ENCODE peak calls at places on chromosomes 7 and 10, in four cellular contexts. One of them, this sample, is unnamed.
A peak's percentile ranks its signal among the peaks of the same experiment; 100 is the strongest.

GRCh38 chr7:80622531-80622930 is 15.9 kb upstream of the CD36 start:
- DNase-seq in H1: no peak
- DNase-seq in IMR-90: peak; percentile 85
- DNase-seq in K562: no peak
- DNase-seq in this sample: no peak

GRCh38 chr10:102468683-102469082 is 17.3 kb upstream of the C10orf95 start:
- DNase-seq in IMR-90: peak; percentile 42
- DNase-seq in K562: no peak
- DNase-seq in H1: no peak
- DNase-seq in this sample: no peak

GRCh38 chr7:6530626-6531491 is 20.4 kb downstream of the GRID2IP start:
- DNase-seq in IMR-90: no peak
- DNase-seq in K562: peak; percentile 82
- DNase-seq in H1: peak; percentile 91
- DNase-seq in this sample: no peak

GRCh38 chr10:114648368-114648767 is 9.7 kb downstream of the ABLIM1 start:
- DNase-seq in K562: no peak
- DNase-seq in IMR-90: peak; percentile 94
- DNase-seq in H1: no peak
- DNase-seq in this sample: no peak

GRCh38 chr10:85611093-85611740 is 755.4 kb downstream of the GRID1 start:
- DNase-seq in K562: no peak
- DNase-seq in H1: peak; percentile 8
- DNase-seq in IMR-90: no peak
- DNase-seq in this sample: no peak

GRCh38 chr7:155820246-155820645 is 8.0 kb upstream of the SHH start:
- DNase-seq in K562: no peak
- DNase-seq in IMR-90: no peak
- DNase-seq in H1: no peak
- DNase-seq in this sample: no peak

GRCh38 chr10:64332551-64332950 is 811.4 kb downstream of the REEP3 start:
- DNase-seq in H1: no peak
- DNase-seq in K562: no peak
- DNase-seq in IMR-90: no peak
- DNase-seq in this sample: no peak

GRCh38 chr10:100934084-100934659 is 21.4 kb downstream of the SLF2 start:
- DNase-seq in K562: peak; percentile 11
- DNase-seq in H1: no peak
- DNase-seq in IMR-90: no peak
- DNase-seq in this sample: no peak

GRCh38 chr10:15504101-15504840 is 133.2 kb upstream of the FAM171A1 start:
- DNase-seq in IMR-90: no peak
- DNase-seq in K562: no peak
- DNase-seq in H1: no peak
- DNase-seq in this sample: no peak

GRCh38 chr7:93890041-93890463 is 501 bp downstream of the TFPI2 start:
- DNase-seq in IMR-90: peak; percentile 63
- DNase-seq in K562: no peak
- DNase-seq in H1: peak; percentile 74
- DNase-seq in this sample: no peak

GRCh38 chr7:28755255-28755654 is 202.9 kb downstream of the TRIL start:
- DNase-seq in IMR-90: peak; percentile 63
- DNase-seq in H1: no peak
- DNase-seq in K562: no peak
- DNase-seq in this sample: no peak

GRCh38 chr10:47370878-47371277 is 13.2 kb downstream of the ZNF488 start:
- DNase-seq in IMR-90: no peak
- DNase-seq in K562: no peak
- DNase-seq in H1: peak; percentile 20
- DNase-seq in this sample: no peak

GRCh38 chr7:5421626-5422323 is 1.9 kb downstream of the TNRC18 start:
- DNase-seq in K562: peak; percentile 24
- DNase-seq in IMR-90: peak; percentile 82
- DNase-seq in H1: no peak
- DNase-seq in this sample: no peak

GRCh38 chr7:11436317-11436716 is 395.7 kb downstream of the THSD7A start:
- DNase-seq in H1: no peak
- DNase-seq in IMR-90: peak; percentile 0
- DNase-seq in K562: no peak
- DNase-seq in this sample: no peak

GRCh38 chr10:122097935-122098334 is 109.0 kb downstream of the TACC2 start:
- DNase-seq in K562: no peak
- DNase-seq in IMR-90: no peak
- DNase-seq in H1: no peak
- DNase-seq in this sample: no peak

GRCh38 chr7:17307969-17308648 is 9.7 kb downstream of the AHR start:
- DNase-seq in K562: no peak
- DNase-seq in H1: no peak
- DNase-seq in IMR-90: no peak
- DNase-seq in this sample: no peak

GRCh38 chr7:100024020-100024619 is 8.7 kb downstream of the ZKSCAN1 start:
- DNase-seq in K562: no peak
- DNase-seq in IMR-90: no peak
- DNase-seq in H1: no peak
- DNase-seq in this sample: no peak

GRCh38 chr10:122879339-122880273 is at the start of gene FAM24B:
- DNase-seq in K562: peak; percentile 84
- DNase-seq in IMR-90: peak; percentile 98
- DNase-seq in H1: peak; percentile 52
- DNase-seq in this sample: peak; percentile 92

GRCh38 chr10:3790272-3790671 is 5.3 kb upstream of the KLF6 start:
- DNase-seq in H1: no peak
- DNase-seq in IMR-90: no peak
- DNase-seq in K562: no peak
- DNase-seq in this sample: no peak

GRCh38 chr10:3790858-3791257 is 5.8 kb upstream of the KLF6 start:
- DNase-seq in IMR-90: no peak
- DNase-seq in H1: no peak
- DNase-seq in K562: no peak
- DNase-seq in this sample: no peak

GRCh38 chr10:3791974-3792633 is 7.1 kb upstream of the KLF6 start:
- DNase-seq in K562: no peak
- DNase-seq in H1: no peak
- DNase-seq in IMR-90: peak; percentile 20
- DNase-seq in this sample: no peak

GRCh38 chr10:3792710-3793219 is 7.8 kb upstream of the KLF6 start:
- DNase-seq in H1: no peak
- DNase-seq in K562: no peak
- DNase-seq in IMR-90: no peak
- DNase-seq in this sample: no peak

DNA sequence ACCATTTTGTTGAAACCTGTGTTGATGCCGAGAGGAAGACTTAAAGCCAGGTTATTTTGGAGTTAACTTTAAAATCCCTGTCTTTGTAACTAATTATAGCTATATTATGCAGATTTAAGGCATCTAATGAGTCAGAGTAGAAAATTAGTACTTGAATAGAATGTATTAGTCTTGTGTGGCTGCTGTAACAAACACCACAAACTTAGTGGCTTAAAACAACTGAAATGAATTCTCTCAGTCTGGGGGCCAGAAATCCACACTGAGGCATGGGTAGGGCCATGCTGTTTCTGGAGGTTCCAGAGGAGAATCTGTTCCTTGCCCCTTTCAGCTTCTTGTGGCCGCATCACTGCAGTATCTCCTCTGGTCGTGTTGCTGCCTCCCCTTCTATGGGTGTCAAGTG is 8.5 kb upstream of the KLF6 start:
- DNase-seq in H1: no peak
- DNase-seq in IMR-90: no peak
- DNase-seq in K562: no peak
- DNase-seq in this sample: no peak
- TF ChIP-seq CHD1 in H1: no peak
- TF ChIP-seq CHD1 in IMR-90: no peak
- TF ChIP-seq CHD1 in K562: no peak
- TF ChIP-seq CHD1 in this sample: no peak

GRCh38 chr10:2761971-2762370 is 305.4 kb upstream of the PFKP start:
- DNase-seq in H1: no peak
- DNase-seq in IMR-90: no peak
- DNase-seq in K562: no peak
- DNase-seq in this sample: peak; percentile 15
- TF ChIP-seq CHD1 in H1: no peak
- TF ChIP-seq CHD1 in IMR-90: no peak
- TF ChIP-seq CHD1 in K562: no peak
- TF ChIP-seq CHD1 in this sample: no peak

GRCh38 chr10:24465124-24465874 is 256.4 kb downstream of the KIAA1217 start:
- DNase-seq in IMR-90: peak; percentile 91
- DNase-seq in K562: no peak
- DNase-seq in H1: no peak
- DNase-seq in this sample: no peak

GRCh38 chr10:24462340-24462739 is 253.4 kb downstream of the KIAA1217 start:
- DNase-seq in IMR-90: no peak
- DNase-seq in H1: no peak
- DNase-seq in K562: no peak
- DNase-seq in this sample: no peak

GRCh38 chr10:24465899-24466615 is 257.1 kb downstream of the KIAA1217 start:
- DNase-seq in IMR-90: peak; percentile 96
- DNase-seq in K562: no peak
- DNase-seq in H1: no peak
- DNase-seq in this sample: peak; percentile 45

GRCh38 chr10:24462889-24463552 is 254.1 kb downstream of the KIAA1217 start:
- DNase-seq in H1: no peak
- DNase-seq in IMR-90: no peak
- DNase-seq in K562: no peak
- DNase-seq in this sample: no peak

DNA sequence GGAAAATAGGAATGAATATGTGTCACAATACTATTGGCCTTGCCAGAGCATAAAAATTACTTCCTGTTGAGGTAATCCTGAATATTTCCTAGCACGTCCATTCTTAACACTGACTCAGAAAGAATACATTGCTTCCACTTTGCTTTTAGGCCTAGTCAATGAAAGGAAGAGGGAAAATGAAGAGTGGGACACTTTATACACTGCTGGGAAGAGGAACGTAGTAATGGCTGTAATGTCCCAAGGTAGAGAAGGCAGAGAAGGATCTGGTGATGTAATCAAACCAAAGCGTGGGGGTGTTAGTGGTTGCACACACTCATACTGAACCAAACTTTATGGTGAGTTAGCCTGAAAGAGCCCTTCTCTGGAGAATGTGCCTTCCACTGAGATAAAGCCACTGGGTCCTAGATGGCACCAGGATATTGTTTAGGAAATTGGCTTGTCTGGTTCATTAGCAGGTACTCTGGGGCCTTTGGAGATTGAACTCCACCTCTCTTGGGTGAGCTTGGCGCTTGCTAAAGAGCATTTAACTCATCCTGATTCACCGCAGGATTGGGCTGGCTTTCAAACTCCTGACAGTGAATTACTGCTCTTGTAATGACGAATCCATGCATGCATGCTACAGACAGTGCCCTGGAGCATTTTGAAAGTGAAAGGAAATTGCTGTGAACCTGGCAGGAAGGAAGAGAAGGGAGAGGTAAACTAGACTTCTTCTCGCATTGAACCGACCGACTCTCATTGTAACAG is 254.9 kb downstream of the KIAA1217 start:
- DNase-seq in IMR-90: peak; percentile 98
- DNase-seq in H1: no peak
- DNase-seq in K562: no peak
- DNase-seq in this sample: no peak
- TF ChIP-seq CHD1 in IMR-90: no peak
- TF ChIP-seq CHD1 in H1: no peak
- TF ChIP-seq CHD1 in K562: no peak
- TF ChIP-seq CHD1 in this sample: no peak

GRCh38 chr7:127887096-127887495 is 144.1 kb downstream of the LRRC4 start:
- DNase-seq in IMR-90: no peak
- DNase-seq in H1: no peak
- DNase-seq in K562: no peak
- DNase-seq in this sample: no peak

GRCh38 chr7:127886248-127886647 is 145.0 kb downstream of the LRRC4 start:
- DNase-seq in K562: no peak
- DNase-seq in H1: no peak
- DNase-seq in IMR-90: peak; percentile 62
- DNase-seq in this sample: no peak

GRCh38 chr7:127884066-127884559 is 147.1 kb downstream of the LRRC4 start:
- DNase-seq in H1: no peak
- DNase-seq in IMR-90: no peak
- DNase-seq in K562: no peak
- DNase-seq in this sample: no peak

GRCh38 chr7:127885222-127885772 is 145.9 kb downstream of the LRRC4 start:
- DNase-seq in H1: no peak
- DNase-seq in IMR-90: no peak
- DNase-seq in K562: no peak
- DNase-seq in this sample: no peak

DNA sequence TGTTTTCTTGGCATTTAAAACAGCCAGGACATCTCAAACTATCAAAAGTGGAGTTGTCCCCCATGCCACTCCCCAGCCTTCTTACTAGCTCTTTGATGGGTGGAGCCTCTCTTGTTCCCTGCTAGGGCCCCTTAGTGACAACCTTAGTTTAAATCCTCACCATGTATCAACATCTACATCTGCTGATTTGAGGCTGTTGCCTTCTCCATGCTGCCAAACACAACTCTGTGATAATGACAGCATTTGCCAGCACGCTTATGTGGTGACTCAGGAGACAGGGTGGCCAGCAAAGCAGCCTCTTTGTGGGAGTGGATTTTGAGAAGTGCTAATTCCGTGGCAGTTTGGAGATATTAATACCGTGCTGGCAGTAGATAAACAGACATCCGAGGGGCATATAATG is 145.4 kb downstream of the LRRC4 start:
- DNase-seq in IMR-90: peak; percentile 78
- DNase-seq in K562: peak; percentile 54
- DNase-seq in H1: no peak
- DNase-seq in this sample: no peak
- TF ChIP-seq CHD1 in IMR-90: no peak
- TF ChIP-seq CHD1 in K562: no peak
- TF ChIP-seq CHD1 in H1: no peak
- TF ChIP-seq CHD1 in this sample: no peak

DNA sequence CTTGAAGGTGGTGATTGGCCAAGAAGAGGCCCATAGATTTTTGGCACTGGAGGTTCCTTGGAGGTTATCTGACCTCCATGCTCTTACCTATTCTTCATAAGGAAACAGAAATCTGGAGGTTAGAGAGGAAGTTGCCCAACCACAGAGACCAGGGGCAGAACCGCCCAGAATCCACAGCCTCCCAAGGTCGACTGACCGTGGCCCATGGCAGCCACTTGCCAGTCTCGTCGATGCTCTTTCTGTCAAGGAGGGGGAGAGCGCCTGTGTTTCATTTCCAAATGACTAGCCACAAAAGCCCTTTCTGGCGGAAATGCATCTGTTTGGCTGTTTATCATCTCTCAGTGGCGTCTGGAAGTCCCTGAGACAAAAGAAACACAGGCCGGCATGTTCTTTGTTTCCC is 2.8 kb downstream of the RAMP3 start:
- DNase-seq in K562: no peak
- DNase-seq in H1: no peak
- DNase-seq in IMR-90: no peak
- DNase-seq in this sample: peak; percentile 9
- TF ChIP-seq CHD1 in K562: no peak
- TF ChIP-seq CHD1 in H1: no peak
- TF ChIP-seq CHD1 in IMR-90: no peak
- TF ChIP-seq CHD1 in this sample: no peak

DNA sequence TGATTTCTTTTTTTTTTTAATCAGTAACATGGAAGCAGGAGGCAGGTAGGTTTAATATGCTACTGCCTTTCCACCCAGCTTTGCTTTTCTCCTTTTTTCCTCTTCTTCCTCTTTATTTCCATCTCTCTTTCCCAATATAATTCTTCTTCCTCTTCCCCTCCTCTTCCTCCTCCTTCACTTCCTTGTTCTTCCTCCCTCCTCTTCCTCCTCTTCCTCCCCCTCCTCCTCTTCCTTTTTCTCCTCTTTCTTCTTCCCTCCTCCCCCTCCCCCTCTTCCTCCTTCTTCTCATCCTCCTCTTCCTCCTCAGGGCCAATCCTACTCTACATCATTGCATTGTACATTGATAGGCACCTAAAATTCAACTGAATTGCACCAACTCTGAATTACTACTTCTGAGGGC is 11.4 kb downstream of the ZNF503 start:
- DNase-seq in K562: no peak
- DNase-seq in IMR-90: no peak
- DNase-seq in H1: no peak
- DNase-seq in this sample: no peak
- TF ChIP-seq CHD1 in K562: no peak
- TF ChIP-seq CHD1 in IMR-90: no peak
- TF ChIP-seq CHD1 in H1: no peak
- TF ChIP-seq CHD1 in this sample: no peak